ENCODE peak calls at places on chromosomes 3 and 15, in six cellular contexts. I is hepatocyte, H is body of pancreas, U is bronchial epithelial cell, W is GM23338, M is ovary. Z is an unnamed sample. For H3K36me3, the result is how much of the 10 kb centered on the place peaks cover.

GRCh38 chr3:16868513-16868912 is 16.2 kb upstream of the PLCL2 start:
- DNase-seq in I (no peak), H (no peak), U (no peak), W (no peak), M (no peak), Z (no peak)

GRCh38 chr15:64772488-64772887 is 2.9 kb downstream of the RBPMS2 start:
- DNase-seq in I (no peak), H (no peak), U (no peak), W (peak), M (no peak), Z (no peak)

GRCh38 chr3:192564611-192565010 is 162.7 kb downstream of the FGF12 start:
- DNase-seq in I (no peak), H (no peak), U (no peak), W (peak), M (no peak), Z (no peak)

GRCh38 chr3:122025296-122025695 is 3.2 kb upstream of the ILDR1 start:
- DNase-seq in I (no peak), H (no peak), U (no peak), W (no peak), M (no peak), Z (no peak)

GRCh38 chr3:11721114-11721440 is 77.4 kb upstream of the VGLL4 start:
- DNase-seq in I (peak), H (peak), U (no peak), W (no peak), M (no peak), Z (no peak)

GRCh38 chr15:90001062-90001682 is at the start of gene ZNF710:
- DNase-seq in I (peak), H (peak), U (peak), W (peak), M (peak), Z (no peak)

GRCh38 chr3:141243295-141243707 is 11.7 kb downstream of the PXYLP1 start:
- DNase-seq in I (no peak), H (no peak), U (no peak), W (no peak), M (no peak), Z (no peak)

GRCh38 chr15:91124155-91124554 is 24.1 kb downstream of the SV2B start:
- DNase-seq in I (no peak), H (no peak), U (no peak), W (peak), M (no peak), Z (no peak)

GRCh38 chr3:131645638-131646037 is 142.9 kb upstream of the MRPL3 start:
- DNase-seq in I (no peak), H (no peak), U (no peak), W (no peak), M (no peak), Z (no peak)

DNA sequence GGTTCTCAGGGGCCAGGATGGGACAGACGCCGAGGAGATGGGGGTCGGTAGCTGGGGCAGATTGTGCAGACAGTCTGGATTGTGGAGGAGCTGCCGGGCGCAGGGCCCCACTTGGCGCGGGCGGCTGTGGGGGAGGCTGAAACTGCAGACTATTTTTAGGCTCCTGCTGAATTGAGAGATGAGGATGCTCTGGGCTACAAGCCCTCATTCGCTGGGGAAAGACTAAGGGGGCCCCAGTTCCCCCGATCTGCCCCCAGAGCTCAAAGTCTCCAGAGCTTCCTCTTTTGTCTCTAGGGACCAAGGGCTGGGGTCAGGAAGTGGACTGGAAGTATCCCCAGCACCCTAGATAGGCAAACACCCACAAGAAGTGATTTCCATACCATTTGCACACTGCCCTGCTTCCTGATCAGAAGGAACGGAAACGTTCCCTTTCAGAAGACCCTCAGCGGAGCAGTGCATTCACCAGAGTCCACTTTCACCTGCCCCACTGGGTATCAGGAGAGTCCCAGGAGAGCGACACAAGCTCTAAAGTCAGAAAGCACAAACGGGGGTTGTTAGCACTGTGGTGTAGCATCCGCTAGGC is 29.7 kb downstream of the SEMA7A start:
- DNase-seq in I (no peak), H (no peak), U (no peak), W (no peak), M (peak), Z (no peak)
- H3K4me3 ChIP-seq in I (no peak), H (no peak), U (no peak), W (no peak), M (no peak), Z (no peak)

DNA sequence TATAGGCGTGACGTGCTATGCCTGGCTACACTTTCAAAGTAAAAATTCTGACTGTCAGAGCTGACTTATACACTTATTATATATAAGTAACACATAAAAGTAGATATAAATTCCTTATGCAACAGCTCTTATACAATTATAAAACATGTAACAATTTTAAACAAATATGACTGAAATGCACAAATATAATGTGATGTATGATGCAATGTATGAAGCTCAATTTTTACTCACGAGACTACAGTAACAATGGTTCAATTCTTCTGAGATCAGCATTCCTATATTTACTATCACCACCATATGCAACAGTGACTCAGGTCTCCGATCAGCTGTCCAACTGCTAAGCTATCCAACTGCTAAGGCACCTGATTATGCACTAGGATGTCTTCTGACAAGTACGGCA is 8.2 kb downstream of the BNIP2 start:
- DNase-seq in I (no peak), H (no peak), U (no peak), W (no peak), M (no peak), Z (no peak)
- H3K36me3 ChIP-seq in I (under half), H (under half), U (under half), W (under half), M (under half), Z (under half)

GRCh38 chr15:62126364-62126763 is 38.7 kb downstream of the C2CD4B start:
- DNase-seq in I (no peak), H (no peak), U (no peak), W (no peak), M (no peak), Z (no peak)
- TF ChIP-seq CTCF in I (no peak), H (no peak), U (no peak), W (no peak), M (no peak), Z (no peak)

DNA sequence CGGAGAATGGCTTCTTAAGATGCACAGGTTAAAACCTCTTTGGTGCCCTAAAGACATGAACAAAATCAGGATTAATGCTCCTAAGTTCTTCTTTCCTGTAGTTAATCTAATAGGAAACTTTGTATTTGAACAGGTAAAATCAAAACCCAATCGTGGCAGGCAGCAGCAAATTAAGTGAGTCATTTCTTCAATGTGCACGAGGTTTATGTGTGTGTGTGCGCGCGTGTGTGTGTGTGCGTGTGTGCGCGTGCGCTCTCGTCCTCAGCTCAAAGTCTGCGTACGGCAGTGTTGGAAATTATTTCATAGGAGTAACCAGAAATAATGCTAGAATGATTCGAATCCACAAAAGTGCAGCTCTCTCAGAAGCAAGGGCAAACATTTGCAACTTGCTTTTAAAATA is 905 bp downstream of the FAM81A start:
- DNase-seq in I (no peak), H (no peak), U (peak), W (no peak), M (peak), Z (no peak)
- H3K4me3 ChIP-seq in I (no peak), H (no peak), U (no peak), W (peak), M (peak), Z (no peak)

GRCh38 chr3:9793161-9793781 is 389 bp downstream of the ARPC4 start:
- DNase-seq in I (peak), H (no peak), U (peak), W (peak), M (no peak), Z (no peak)

GRCh38 chr3:9791790-9792404 is 376 bp downstream of the TADA3 start:
- DNase-seq in I (no peak), H (no peak), U (no peak), W (no peak), M (no peak), Z (no peak)

GRCh38 chr3:9792405-9793160 is at the start of the genes ARPC4 and TADA3:
- DNase-seq in I (peak), H (peak), U (peak), W (peak), M (peak), Z (peak)

GRCh38 chr3:9795212-9795611 is 2.3 kb downstream of the ARPC4 start:
- DNase-seq in I (no peak), H (no peak), U (no peak), W (no peak), M (no peak), Z (no peak)

DNA sequence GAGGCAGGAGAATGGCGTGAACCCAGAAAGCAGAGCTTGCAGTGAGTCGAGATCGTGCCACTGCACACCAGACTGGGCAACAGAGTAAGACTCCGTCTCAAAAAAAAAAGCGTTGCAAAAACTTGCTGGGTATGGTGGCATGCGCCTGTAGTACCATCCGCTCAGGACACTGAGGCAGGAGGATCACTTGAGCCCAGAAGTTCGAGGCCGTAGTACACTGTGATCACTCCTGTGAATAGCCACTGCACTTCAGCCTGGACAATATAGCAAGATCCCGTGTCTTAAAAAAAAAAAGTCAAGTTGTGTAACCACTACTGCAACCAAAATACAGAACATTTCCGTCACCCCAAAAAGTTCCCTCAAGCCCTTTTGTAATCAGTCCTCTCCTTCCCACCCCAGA is 1.5 kb downstream of the ARPC4 start:
- DNase-seq in I (no peak), H (no peak), U (no peak), W (no peak), M (no peak), Z (no peak)
- H3K36me3 ChIP-seq in I (under half), H (under half), U (under half), W (under half), M (under half), Z (under half)

GRCh38 chr15:97903560-97904195 is 56.8 kb upstream of the ARRDC4 start:
- DNase-seq in I (peak), H (no peak), U (no peak), W (no peak), M (no peak), Z (peak)

GRCh38 chr15:97904196-97904572 is 56.3 kb upstream of the ARRDC4 start:
- DNase-seq in I (peak), H (peak), U (peak), W (peak), M (peak), Z (peak)

GRCh38 chr15:97915261-97915660 is 45.2 kb upstream of the ARRDC4 start:
- DNase-seq in I (no peak), H (no peak), U (no peak), W (no peak), M (no peak), Z (no peak)

GRCh38 chr15:97909291-97909891 is 51.1 kb upstream of the ARRDC4 start:
- DNase-seq in I (peak), H (peak), U (peak), W (peak), M (peak), Z (peak)
- TF ChIP-seq CTCF in I (peak), H (peak), U (peak), W (peak), M (peak), Z (peak)

GRCh38 chr15:51970132-51970817 is 1.3 kb downstream of the LEO1 start:
- DNase-seq in I (no peak), H (no peak), U (peak), W (no peak), M (no peak), Z (no peak)
- H3K4me3 ChIP-seq in I (no peak), H (no peak), U (peak), W (peak), M (no peak), Z (peak)

DNA sequence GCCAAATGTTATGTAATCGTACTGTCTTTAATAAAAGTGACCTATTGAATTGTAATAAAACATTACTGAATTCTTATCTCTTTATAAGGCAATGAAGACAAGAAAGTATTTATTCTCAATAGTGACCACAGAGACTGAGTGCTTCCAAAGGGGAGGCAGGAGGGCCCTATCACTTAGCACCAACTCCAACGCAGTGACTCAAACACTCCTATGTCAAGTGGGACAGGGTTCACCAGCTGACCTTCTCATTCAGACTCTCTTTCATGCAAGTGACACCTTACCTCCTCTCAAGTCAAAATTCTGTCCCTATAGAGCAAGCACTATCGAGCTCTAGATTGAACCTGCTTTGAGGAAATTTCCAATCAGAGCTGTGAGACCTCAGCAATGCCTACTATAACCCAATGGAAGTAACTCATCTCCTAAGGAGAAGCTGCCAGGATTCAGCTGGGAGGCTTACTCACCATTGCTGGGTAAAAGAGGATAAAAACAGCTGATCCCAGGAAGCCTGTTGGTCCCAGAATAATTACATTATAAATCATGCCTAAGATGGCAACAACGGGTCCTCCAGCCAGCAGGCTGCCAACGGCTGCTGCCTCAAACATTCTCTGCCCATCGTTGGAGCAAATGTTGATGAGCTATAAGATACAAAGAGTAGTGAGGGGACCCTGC is 35.6 kb downstream of the ABCC5 start:
- DNase-seq in I (no peak), H (no peak), U (no peak), W (no peak), M (no peak), Z (no peak)
- H3K36me3 ChIP-seq in I (under half), H (under half), U (under half), W (under half), M (under half), Z (under half)

Z was measured in kidney epithelial cell.